ENCODE peak calls at places on chromosomes 3 and 15, in four cellular contexts. B is activated T-cell treated with anti-CD3 and anti-CD28 coated beads for 1 hour; H is activated naive CD4-positive, alpha-beta T cell; P is HCEC 1CT. L is an unnamed sample.

GRCh38 chr15:40010681-40011080 is 28.3 kb downstream of the SRP14 start:
- DNase-seq in P (peak), H (no peak), B (no peak), L (no peak)

GRCh38 chr3:52153389-52154096 is 680 bp downstream of the POC1A start:
- DNase-seq in B (no peak), P (peak), H (no peak), L (no peak)

GRCh38 chr3:102038477-102039142 is 189.3 kb downstream of the NFKBIZ start:
- DNase-seq in H (no peak), P (no peak), B (no peak), L (no peak)

GRCh38 chr15:78306176-78306774 is 6.9 kb upstream of the SKIC8 start:
- DNase-seq in P (peak), H (no peak), B (no peak), L (peak)

GRCh38 chr15:85388506-85388905 is 8.1 kb downstream of the AKAP13 start:
- DNase-seq in H (no peak), B (no peak), P (no peak), L (no peak)

GRCh38 chr3:53084310-53085001 is 38.6 kb upstream of the SFMBT1 start:
- DNase-seq in H (no peak), B (no peak), P (no peak), L (no peak)

GRCh38 chr15:40054746-40055575 is 16.0 kb upstream of the SRP14 start:
- DNase-seq in H (no peak), B (no peak), P (peak), L (no peak)

GRCh38 chr3:38332202-38332601 is 14.4 kb upstream of the XYLB start:
- DNase-seq in P (no peak), H (no peak), B (no peak), L (no peak)

GRCh38 chr3:154718058-154718457 is 288.1 kb upstream of the GPR149 start:
- DNase-seq in B (no peak), P (no peak), H (no peak), L (no peak)

GRCh38 chr3:138049157-138049919 is 39.4 kb downstream of the CLDN18 start:
- DNase-seq in B (no peak), H (no peak), P (peak), L (no peak)

GRCh38 chr15:63219196-63219719 is 29.9 kb downstream of the RAB8B start:
- DNase-seq in B (no peak), P (no peak), H (no peak), L (no peak)

GRCh38 chr3:101497803-101498202 is 15.2 kb downstream of the SENP7 start:
- DNase-seq in H (no peak), P (no peak), B (no peak), L (no peak)

GRCh38 chr3:63960048-63960711 is 48.0 kb upstream of the SCAANT1 start:
- DNase-seq in P (peak), B (no peak), H (no peak), L (no peak)

GRCh38 chr3:23174426-23175039 is 28.6 kb upstream of the UBE2E2 start:
- DNase-seq in H (no peak), B (no peak), P (no peak), L (no peak)

GRCh38 chr3:50008931-50009330 is 69.0 kb downstream of the RBM6 start:
- DNase-seq in H (no peak), B (no peak), P (peak), L (no peak)

GRCh38 chr3:65811050-65811766 is 227.5 kb downstream of the MAGI1 start:
- DNase-seq in P (no peak), H (no peak), B (no peak), L (no peak)

GRCh38 chr3:66393486-66394260 is 107.1 kb downstream of the LRIG1 start:
- DNase-seq in B (peak), H (peak), P (no peak), L (no peak)

GRCh38 chr15:95664435-95664834 is 666.1 kb upstream of the NR2F2 start:
- DNase-seq in B (no peak), P (no peak), H (no peak), L (no peak)

GRCh38 chr3:79406175-79406574 is 361.6 kb downstream of the ROBO1 start:
- DNase-seq in H (no peak), B (no peak), P (no peak), L (no peak)

GRCh38 chr15:52566889-52567288 is 1.9 kb downstream of the ARPP19 start:
- DNase-seq in P (no peak), B (no peak), H (no peak), L (no peak)

GRCh38 chr3:45552773-45553371 is 41.7 kb upstream of the LIMD1 start:
- DNase-seq in P (no peak), B (no peak), H (no peak), L (no peak)

GRCh38 chr15:87851497-87851896 is 405.0 kb downstream of the NTRK3 start:
- DNase-seq in B (no peak), H (no peak), P (no peak), L (no peak)

GRCh38 chr3:141550926-141551665 is 64.3 kb downstream of the RASA2 start:
- DNase-seq in P (no peak), B (no peak), H (no peak), L (no peak)

GRCh38 chr15:100725121-100726069 is 123.0 kb downstream of the ASB7 start:
- DNase-seq in P (peak), H (no peak), B (no peak), L (peak)